ENCODE peak calls at places on chromosome 2, in nine cellular contexts. O is upper lobe of right lung; B is lower leg skin; T is globus pallidus; W is CD4-positive, CD25-positive, alpha-beta regulatory T cell; P is fibroblast of pulmonary artery; S is PC-9; N is stimulated activated CD4-positive, alpha-beta T cell treated with anti-CD3 and anti-CD28 coated beads, Interleukin-15, amount 100 ng/mL, for 1 hour; J is activated CD4-positive, CD25-positive, alpha-beta regulatory T cell. C is an unnamed sample.

GRCh38 chr2:127620867-127621266 is 25.1 kb upstream of the GPR17 start:
- DNase-seq in O (no peak), B (no peak), T (no peak), W (no peak), P (no peak), S (no peak), N (no peak), J (no peak), C (no peak)

GRCh38 chr2:239496700-239497099 is 95.9 kb upstream of the HDAC4 start:
- DNase-seq in O (no peak), B (no peak), T (no peak), W (no peak), P (no peak), S (no peak), N (no peak), J (no peak), C (no peak)

GRCh38 chr2:237704476-237705224 is 77.3 kb downstream of the LRRFIP1 start:
- DNase-seq in O (no peak), B (no peak), T (no peak), W (no peak), P (peak), S (no peak), N (no peak), J (no peak), C (no peak)

GRCh38 chr2:101500860-101501259 is 25.9 kb upstream of the RFX8 start:
- DNase-seq in O (no peak), B (no peak), T (no peak), W (no peak), P (peak), S (no peak), N (no peak), J (no peak), C (no peak)

GRCh38 chr2:11539317-11540147 is 5.7 kb downstream of the GREB1 start:
- DNase-seq in O (no peak), B (no peak), T (no peak), W (no peak), P (no peak), S (no peak), N (no peak), J (no peak), C (no peak)

GRCh38 chr2:163157411-163157810 is 318.8 kb upstream of the KCNH7 start:
- DNase-seq in O (no peak), B (no peak), T (no peak), W (no peak), P (peak), S (no peak), N (no peak), J (no peak), C (no peak)

GRCh38 chr2:231228223-231228622 is 29.8 kb downstream of the ARMC9 start:
- DNase-seq in O (no peak), B (no peak), T (no peak), W (no peak), P (no peak), S (no peak), N (no peak), J (no peak), C (no peak)

GRCh38 chr2:99066075-99066557 is 75.4 kb upstream of the C2orf15 start:
- DNase-seq in O (no peak), B (no peak), T (peak), W (peak), P (peak), S (peak), N (no peak), J (no peak), C (no peak)

GRCh38 chr2:48755473-48755872 is at the start of gene LHCGR:
- DNase-seq in O (peak), B (no peak), T (no peak), W (no peak), P (peak), S (no peak), N (no peak), J (no peak), C (no peak)

GRCh38 chr2:25587361-25587760 is 86.0 kb downstream of the DTNB start:
- DNase-seq in O (no peak), B (no peak), T (peak), W (no peak), P (peak), S (peak), N (no peak), J (no peak), C (no peak)

GRCh38 chr2:170155022-170155722 is 22.8 kb upstream of the MYO3B start:
- DNase-seq in O (no peak), B (no peak), T (no peak), W (no peak), P (peak), S (no peak), N (no peak), J (no peak), C (no peak)

GRCh38 chr2:56127773-56128170 is 56.0 kb upstream of the CCDC85A start:
- DNase-seq in O (no peak), B (no peak), T (peak), W (no peak), P (no peak), S (no peak), N (no peak), J (no peak), C (no peak)

GRCh38 chr2:171169333-171169732 is 8.6 kb upstream of the TLK1 start:
- DNase-seq in O (no peak), B (no peak), T (no peak), W (no peak), P (no peak), S (no peak), N (no peak), J (no peak), C (no peak)

GRCh38 chr2:40497251-40497859 is 45.5 kb upstream of the SLC8A1 start:
- DNase-seq in O (no peak), B (no peak), T (no peak), W (no peak), P (no peak), S (no peak), N (no peak), J (no peak), C (no peak)

GRCh38 chr2:174561283-174562275 is 36.0 kb downstream of the WIPF1 start:
- DNase-seq in O (no peak), B (peak), T (peak), W (no peak), P (peak), S (no peak), N (no peak), J (no peak), C (no peak)

GRCh38 chr2:183490930-183491329 is 366.7 kb downstream of the NUP35 start:
- DNase-seq in O (no peak), B (no peak), T (no peak), W (no peak), P (peak), S (no peak), N (no peak), J (no peak), C (no peak)

GRCh38 chr2:152827944-152828343 is 109.5 kb downstream of the ARL6IP6 start:
- DNase-seq in O (no peak), B (no peak), T (no peak), W (no peak), P (no peak), S (no peak), N (no peak), J (no peak), C (no peak)

GRCh38 chr2:233448220-233448559 is 93.9 kb downstream of the DGKD start:
- DNase-seq in O (peak), B (no peak), T (no peak), W (no peak), P (peak), S (peak), N (no peak), J (no peak), C (no peak)

GRCh38 chr2:10924441-10924840 is 12.7 kb downstream of the KCNF1 start:
- DNase-seq in O (peak), B (no peak), T (no peak), W (no peak), P (no peak), S (no peak), N (no peak), J (no peak), C (no peak)

C was measured in central memory CD8-positive, alpha-beta T cell.